ENCODE peak calls at places on chromosomes 1 and 21, in ten cellular contexts. One of them, this sample, is unnamed.

GRCh38 chr1:155167166-155168104 is 5.7 kb downstream of the KRTCAP2 start:
- DNase-seq in kidney tubule cell: peak; percentile 88
- DNase-seq in lower leg skin: peak; percentile 97
- DNase-seq in NCI-H2171 treated with DMSO at 0.1 percent for 48 hours: peak; percentile 87
- DNase-seq in C1 segment of cervical spinal cord: no peak
- DNase-seq in IMR-90: peak; percentile 72
- DNase-seq in stimulated activated CD8-positive, alpha-beta memory T cell treated with anti-CD3 and anti-CD28 coated beads, Interleukin-2, amount 100 ng/mL, for 1 hour: peak; percentile 74
- DNase-seq in neural crest cell: peak; percentile 87
- DNase-seq in mammary epithelial cell: peak; percentile 71
- DNase-seq in NCI-H345: peak; percentile 99
- DNase-seq in this sample: peak; percentile 81

GRCh38 chr1:151472852-151473731 is 13.8 kb upstream of the POGZ start:
- DNase-seq in mammary epithelial cell: peak; percentile 16
- DNase-seq in NCI-H2171 treated with DMSO at 0.1 percent for 48 hours: no peak
- DNase-seq in C1 segment of cervical spinal cord: no peak
- DNase-seq in IMR-90: peak; percentile 34
- DNase-seq in neural crest cell: peak; percentile 39
- DNase-seq in kidney tubule cell: peak; percentile 41
- DNase-seq in stimulated activated CD8-positive, alpha-beta memory T cell treated with anti-CD3 and anti-CD28 coated beads, Interleukin-2, amount 100 ng/mL, for 1 hour: no peak
- DNase-seq in lower leg skin: peak; percentile 83
- DNase-seq in NCI-H345: peak; percentile 50
- DNase-seq in this sample: no peak

GRCh38 chr1:8938232-8939117 is 7.2 kb upstream of the CA6 start:
- DNase-seq in NCI-H2171 treated with DMSO at 0.1 percent for 48 hours: no peak
- DNase-seq in IMR-90: peak; percentile 33
- DNase-seq in NCI-H345: no peak
- DNase-seq in C1 segment of cervical spinal cord: no peak
- DNase-seq in mammary epithelial cell: no peak
- DNase-seq in neural crest cell: no peak
- DNase-seq in stimulated activated CD8-positive, alpha-beta memory T cell treated with anti-CD3 and anti-CD28 coated beads, Interleukin-2, amount 100 ng/mL, for 1 hour: no peak
- DNase-seq in kidney tubule cell: no peak
- DNase-seq in lower leg skin: no peak
- DNase-seq in this sample: no peak

GRCh38 chr1:94716966-94717365 is 103.2 kb upstream of the SLC44A3 start:
- DNase-seq in NCI-H345: no peak
- DNase-seq in lower leg skin: no peak
- DNase-seq in IMR-90: no peak
- DNase-seq in mammary epithelial cell: no peak
- DNase-seq in kidney tubule cell: no peak
- DNase-seq in C1 segment of cervical spinal cord: no peak
- DNase-seq in neural crest cell: no peak
- DNase-seq in NCI-H2171 treated with DMSO at 0.1 percent for 48 hours: no peak
- DNase-seq in stimulated activated CD8-positive, alpha-beta memory T cell treated with anti-CD3 and anti-CD28 coated beads, Interleukin-2, amount 100 ng/mL, for 1 hour: no peak
- DNase-seq in this sample: no peak

GRCh38 chr1:189669846-189670245 is 807.8 kb downstream of the BRINP3 start:
- DNase-seq in stimulated activated CD8-positive, alpha-beta memory T cell treated with anti-CD3 and anti-CD28 coated beads, Interleukin-2, amount 100 ng/mL, for 1 hour: no peak
- DNase-seq in neural crest cell: no peak
- DNase-seq in kidney tubule cell: peak; percentile 60
- DNase-seq in IMR-90: peak; percentile 75
- DNase-seq in C1 segment of cervical spinal cord: no peak
- DNase-seq in NCI-H345: no peak
- DNase-seq in NCI-H2171 treated with DMSO at 0.1 percent for 48 hours: no peak
- DNase-seq in mammary epithelial cell: no peak
- DNase-seq in lower leg skin: no peak
- DNase-seq in this sample: no peak

GRCh38 chr1:198763298-198763714 is 124.5 kb downstream of the PTPRC start:
- DNase-seq in NCI-H2171 treated with DMSO at 0.1 percent for 48 hours: no peak
- DNase-seq in lower leg skin: no peak
- DNase-seq in C1 segment of cervical spinal cord: no peak
- DNase-seq in NCI-H345: no peak
- DNase-seq in kidney tubule cell: peak; percentile 4
- DNase-seq in mammary epithelial cell: peak; percentile 42
- DNase-seq in neural crest cell: no peak
- DNase-seq in stimulated activated CD8-positive, alpha-beta memory T cell treated with anti-CD3 and anti-CD28 coated beads, Interleukin-2, amount 100 ng/mL, for 1 hour: no peak
- DNase-seq in IMR-90: peak; percentile 11
- DNase-seq in this sample: no peak

GRCh38 chr1:109624215-109625010 is 4.8 kb downstream of the AMPD2 start:
- DNase-seq in IMR-90: no peak
- DNase-seq in lower leg skin: peak; percentile 83
- DNase-seq in mammary epithelial cell: no peak
- DNase-seq in kidney tubule cell: no peak
- DNase-seq in NCI-H345: no peak
- DNase-seq in C1 segment of cervical spinal cord: no peak
- DNase-seq in neural crest cell: no peak
- DNase-seq in stimulated activated CD8-positive, alpha-beta memory T cell treated with anti-CD3 and anti-CD28 coated beads, Interleukin-2, amount 100 ng/mL, for 1 hour: no peak
- DNase-seq in NCI-H2171 treated with DMSO at 0.1 percent for 48 hours: peak; percentile 72
- DNase-seq in this sample: no peak

GRCh38 chr1:94020764-94021579 is 100.0 kb downstream of the ABCA4 start:
- DNase-seq in mammary epithelial cell: peak; percentile 70
- DNase-seq in C1 segment of cervical spinal cord: no peak
- DNase-seq in IMR-90: peak; percentile 98
- DNase-seq in kidney tubule cell: peak; percentile 47
- DNase-seq in neural crest cell: no peak
- DNase-seq in lower leg skin: no peak
- DNase-seq in NCI-H2171 treated with DMSO at 0.1 percent for 48 hours: no peak
- DNase-seq in NCI-H345: no peak
- DNase-seq in stimulated activated CD8-positive, alpha-beta memory T cell treated with anti-CD3 and anti-CD28 coated beads, Interleukin-2, amount 100 ng/mL, for 1 hour: peak; percentile 9
- DNase-seq in this sample: no peak

GRCh38 chr1:218671573-218671972 is 326.4 kb downstream of the TGFB2 start:
- DNase-seq in lower leg skin: no peak
- DNase-seq in IMR-90: peak; percentile 31
- DNase-seq in neural crest cell: no peak
- DNase-seq in mammary epithelial cell: no peak
- DNase-seq in kidney tubule cell: no peak
- DNase-seq in NCI-H2171 treated with DMSO at 0.1 percent for 48 hours: peak; percentile 56
- DNase-seq in C1 segment of cervical spinal cord: no peak
- DNase-seq in stimulated activated CD8-positive, alpha-beta memory T cell treated with anti-CD3 and anti-CD28 coated beads, Interleukin-2, amount 100 ng/mL, for 1 hour: no peak
- DNase-seq in NCI-H345: no peak
- DNase-seq in this sample: no peak

GRCh38 chr1:9823943-9824701 is at the start of gene CLSTN1:
- DNase-seq in stimulated activated CD8-positive, alpha-beta memory T cell treated with anti-CD3 and anti-CD28 coated beads, Interleukin-2, amount 100 ng/mL, for 1 hour: peak; percentile 86
- DNase-seq in C1 segment of cervical spinal cord: peak; percentile 53
- DNase-seq in lower leg skin: peak; percentile 97
- DNase-seq in kidney tubule cell: peak; percentile 90
- DNase-seq in IMR-90: peak; percentile 81
- DNase-seq in NCI-H345: peak; percentile 91
- DNase-seq in neural crest cell: peak; percentile 84
- DNase-seq in mammary epithelial cell: peak; percentile 76
- DNase-seq in NCI-H2171 treated with DMSO at 0.1 percent for 48 hours: peak; percentile 77
- DNase-seq in this sample: peak; percentile 83

GRCh38 chr1:183281039-183281438 is 95.0 kb downstream of the LAMC2 start:
- DNase-seq in mammary epithelial cell: peak; percentile 54
- DNase-seq in NCI-H2171 treated with DMSO at 0.1 percent for 48 hours: peak; percentile 92
- DNase-seq in C1 segment of cervical spinal cord: no peak
- DNase-seq in stimulated activated CD8-positive, alpha-beta memory T cell treated with anti-CD3 and anti-CD28 coated beads, Interleukin-2, amount 100 ng/mL, for 1 hour: no peak
- DNase-seq in lower leg skin: peak; percentile 92
- DNase-seq in NCI-H345: no peak
- DNase-seq in kidney tubule cell: no peak
- DNase-seq in IMR-90: peak; percentile 49
- DNase-seq in neural crest cell: no peak
- DNase-seq in this sample: no peak

GRCh38 chr21:41010981-41011380 is 157.0 kb upstream of the BACE2 start:
- DNase-seq in C1 segment of cervical spinal cord: no peak
- DNase-seq in IMR-90: no peak
- DNase-seq in NCI-H345: no peak
- DNase-seq in NCI-H2171 treated with DMSO at 0.1 percent for 48 hours: no peak
- DNase-seq in stimulated activated CD8-positive, alpha-beta memory T cell treated with anti-CD3 and anti-CD28 coated beads, Interleukin-2, amount 100 ng/mL, for 1 hour: no peak
- DNase-seq in lower leg skin: no peak
- DNase-seq in kidney tubule cell: no peak
- DNase-seq in neural crest cell: no peak
- DNase-seq in mammary epithelial cell: no peak
- DNase-seq in this sample: no peak

GRCh38 chr1:47194314-47194713 is 4.5 kb upstream of the PDZK1IP1 start:
- DNase-seq in NCI-H2171 treated with DMSO at 0.1 percent for 48 hours: no peak
- DNase-seq in stimulated activated CD8-positive, alpha-beta memory T cell treated with anti-CD3 and anti-CD28 coated beads, Interleukin-2, amount 100 ng/mL, for 1 hour: no peak
- DNase-seq in C1 segment of cervical spinal cord: no peak
- DNase-seq in mammary epithelial cell: no peak
- DNase-seq in lower leg skin: peak; percentile 36
- DNase-seq in kidney tubule cell: no peak
- DNase-seq in NCI-H345: no peak
- DNase-seq in IMR-90: no peak
- DNase-seq in neural crest cell: no peak
- DNase-seq in this sample: no peak

GRCh38 chr1:89274431-89274857 is 1.8 kb upstream of the GBP5 start:
- DNase-seq in NCI-H345: no peak
- DNase-seq in NCI-H2171 treated with DMSO at 0.1 percent for 48 hours: no peak
- DNase-seq in mammary epithelial cell: peak; percentile 79
- DNase-seq in IMR-90: peak; percentile 8
- DNase-seq in kidney tubule cell: peak; percentile 59
- DNase-seq in C1 segment of cervical spinal cord: no peak
- DNase-seq in stimulated activated CD8-positive, alpha-beta memory T cell treated with anti-CD3 and anti-CD28 coated beads, Interleukin-2, amount 100 ng/mL, for 1 hour: no peak
- DNase-seq in neural crest cell: no peak
- DNase-seq in lower leg skin: no peak
- DNase-seq in this sample: peak; percentile 26